ENCODE peak calls at places on chromosomes 6 and 20, in ten cellular contexts. O is K562, T is spleen, W is stomach, K is endothelial cell of umbilical vein, N is esophagus muscularis mucosa, X is HepG2, P is transverse colon, V is breast epithelium, S is suprapubic skin. Y is an unnamed sample.

GRCh38 chr6:134177753-134178229 is 125.4 kb upstream of the SLC2A12 start:
- DNase-seq in P (peak; percentile 52), W (no peak), K (no peak), N (peak; percentile 79), S (no peak), X (peak; percentile 56), V (no peak), O (no peak), T (no peak), Y (no peak)

GRCh38 chr6:7108196-7108963 is 619 bp downstream of the RREB1 start:
- DNase-seq in K (peak; percentile 61), V (peak; percentile 62), W (peak; percentile 61), S (peak; percentile 84), N (no peak), P (peak; percentile 61), T (peak; percentile 90), O (peak; percentile 64), X (peak; percentile 35), Y (peak; percentile 85)

GRCh38 chr6:6676910-6677441 is 88.5 kb downstream of the LY86 start:
- DNase-seq in P (peak; percentile 90), N (peak; percentile 98), X (peak; percentile 67), O (peak; percentile 75), T (peak; percentile 84), V (peak; percentile 79), K (peak; percentile 91), S (peak; percentile 88), W (peak; percentile 84), Y (peak; percentile 85)

GRCh38 chr20:35952480-35953410 is 1.6 kb downstream of the SCAND1 start:
- DNase-seq in T (no peak), V (no peak), S (no peak), X (peak; percentile 66), O (no peak), K (peak; percentile 27), P (no peak), N (no peak), W (no peak), Y (no peak)

GRCh38 chr20:10448270-10449156 is 13.4 kb downstream of the SLX4IP start:
- DNase-seq in S (no peak), O (no peak), K (no peak), W (no peak), V (no peak), T (no peak), P (no peak), X (no peak), N (no peak), Y (no peak)

GRCh38 chr6:36028887-36029324 is 1.3 kb downstream of the MAPK14 start:
- DNase-seq in O (no peak), P (peak; percentile 70), N (no peak), K (peak; percentile 94), W (peak; percentile 75), T (peak; percentile 89), S (peak; percentile 82), X (peak; percentile 52), V (no peak), Y (peak; percentile 82)

GRCh38 chr20:62134735-62135231 is 8.4 kb downstream of the PSMA7 start:
- DNase-seq in S (no peak), P (no peak), N (no peak), W (peak; percentile 50), K (peak; percentile 28), T (no peak), V (no peak), O (no peak), X (peak; percentile 88), Y (no peak)

GRCh38 chr6:28137458-28138020 is 4.1 kb upstream of the ZKSCAN8 start:
- DNase-seq in K (no peak), V (no peak), W (no peak), N (no peak), P (no peak), T (no peak), X (no peak), O (no peak), S (no peak), Y (no peak)

GRCh38 chr6:138814179-138814834 is 18.4 kb downstream of the ECT2L start:
- DNase-seq in K (peak; percentile 46), V (no peak), P (no peak), S (no peak), X (peak; percentile 93), N (no peak), T (no peak), W (no peak), O (no peak), Y (no peak)

GRCh38 chr6:152981989-152982767 is 663 bp downstream of the FBXO5 start:
- DNase-seq in N (no peak), P (peak; percentile 14), K (no peak), X (no peak), V (no peak), O (peak; percentile 57), S (peak; percentile 72), T (peak; percentile 90), W (no peak), Y (peak; percentile 69)

GRCh38 chr6:72649032-72649984 is 27.4 kb downstream of the KCNQ5 start:
- DNase-seq in T (no peak), S (no peak), N (no peak), W (no peak), O (no peak), V (no peak), P (no peak), K (peak; percentile 31), X (no peak), Y (no peak)

GRCh38 chr6:53794073-53794719 is 609 bp upstream of the LRRC1 start:
- DNase-seq in X (peak; percentile 81), T (peak; percentile 89), V (peak; percentile 64), S (peak; percentile 71), O (no peak), K (peak; percentile 85), N (no peak), W (peak; percentile 74), P (peak; percentile 86), Y (peak; percentile 86)

GRCh38 chr6:53794720-53795253 is at the start of gene LRRC1:
- DNase-seq in N (peak; percentile 97), X (peak; percentile 88), K (peak; percentile 95), S (peak; percentile 92), P (peak; percentile 95), T (peak; percentile 97), W (peak; percentile 95), O (peak; percentile 32), V (peak; percentile 82), Y (peak; percentile 95)

GRCh38 chr6:53795702-53796450 is 1.1 kb downstream of the LRRC1 start:
- DNase-seq in K (peak; percentile 49), S (peak; percentile 67), O (no peak), V (no peak), W (peak; percentile 60), T (peak; percentile 85), P (peak; percentile 58), X (peak; percentile 29), N (no peak), Y (peak; percentile 83)

GRCh38 chr6:53796451-53796780 is 1.6 kb downstream of the LRRC1 start:
- DNase-seq in V (no peak), S (no peak), K (peak; percentile 40), P (no peak), O (no peak), X (peak; percentile 48), W (no peak), N (no peak), T (no peak), Y (no peak)

DNA sequence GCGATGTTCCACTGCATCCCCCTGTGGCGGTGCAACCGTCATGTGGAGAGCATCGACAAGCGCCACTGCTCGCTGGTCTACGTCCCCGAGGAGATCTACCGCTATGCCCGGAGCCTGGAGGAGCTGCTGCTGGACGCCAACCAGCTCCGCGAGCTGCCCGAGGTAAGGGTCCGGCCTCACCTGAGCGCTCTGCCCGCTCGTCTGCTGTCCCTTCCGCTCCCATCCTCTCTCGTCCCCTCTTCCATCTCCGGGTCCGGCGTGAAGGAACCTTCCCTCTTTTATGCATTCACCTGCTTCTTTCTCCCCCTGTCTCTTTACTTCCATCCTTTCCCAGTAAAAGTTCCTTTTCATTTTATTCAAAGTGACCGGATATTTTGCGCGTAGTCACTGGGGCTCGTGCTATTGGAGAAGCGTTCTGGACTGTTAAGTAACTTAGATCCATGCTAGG is 473 bp downstream of the LRRC1 start:
- DNase-seq in N (no peak), V (no peak), X (no peak), K (no peak), P (peak; percentile 39), O (no peak), S (no peak), T (no peak), W (peak; percentile 34), Y (no peak)
- TF ChIP-seq POLR2A in N (no peak), V (no peak), X (no peak), K (no peak), P (no peak), O (no peak), S (no peak), T (no peak), W (no peak), Y (no peak)

GRCh38 chr6:105364243-105364642 is 38.6 kb downstream of the PREP start:
- DNase-seq in N (no peak), T (no peak), V (no peak), K (peak; percentile 18), O (no peak), W (no peak), S (no peak), P (no peak), X (no peak), Y (no peak)
- H3K4me3 ChIP-seq in N (no peak overlapping the region), T (no peak overlapping the region), V (no peak overlapping the region), K (no peak overlapping the region), O (no peak overlapping the region), W (no peak overlapping the region), S (no peak overlapping the region), P (no peak overlapping the region), X (no peak overlapping the region), Y (no peak overlapping the region)

GRCh38 chr6:25403150-25403549 is 124.0 kb downstream of the CARMIL1 start:
- DNase-seq in S (no peak), X (no peak), P (no peak), T (no peak), W (no peak), N (no peak), K (no peak), V (no peak), O (no peak), Y (no peak)

GRCh38 chr6:25402125-25402524 is 123.0 kb downstream of the CARMIL1 start:
- DNase-seq in W (no peak), O (no peak), T (no peak), S (no peak), N (no peak), K (no peak), V (no peak), P (no peak), X (no peak), Y (no peak)

GRCh38 chr6:25401711-25402110 is 122.5 kb downstream of the CARMIL1 start:
- DNase-seq in W (no peak), V (no peak), O (no peak), T (no peak), S (no peak), X (no peak), P (no peak), K (no peak), N (no peak), Y (no peak)

GRCh38 chr6:25397406-25397805 is 118.2 kb downstream of the CARMIL1 start:
- DNase-seq in O (no peak), V (no peak), S (no peak), W (no peak), K (no peak), T (no peak), X (no peak), N (no peak), P (no peak), Y (no peak)

GRCh38 chr6:25399885-25400284 is 120.7 kb downstream of the CARMIL1 start:
- DNase-seq in S (no peak), V (no peak), P (no peak), K (no peak), X (no peak), N (no peak), T (no peak), W (no peak), O (no peak), Y (no peak)
- TF ChIP-seq POLR2AphosphoS5 in S (no peak), V (no peak), P (no peak), K (no peak), X (no peak), N (no peak), T (no peak), W (no peak), O (no peak), Y (no peak)

GRCh38 chr6:29752451-29753308 is 29.4 kb downstream of the HLA-F start:
- DNase-seq in W (peak; percentile 92), K (peak; percentile 92), S (peak; percentile 93), O (peak; percentile 83), V (peak; percentile 84), P (peak; percentile 91), N (peak; percentile 97), X (peak; percentile 80), T (peak; percentile 98), Y (peak; percentile 96)
- TF ChIP-seq POLR2A in W (no peak), K (peak; percentile 47), S (peak; percentile 25), O (peak; percentile 52), V (no peak), P (peak; percentile 28), N (no peak), X (no peak), T (no peak), Y (no peak)

Y was measured in sigmoid colon.